ENCODE peak calls at places on chromosomes 1 and 21, in ten cellular contexts. C is adrenal gland; F is psoas muscle; O is AG08395; D is effector CD8-positive, alpha-beta T cell; N is activated CD8-positive, alpha-beta memory T cell treated with anti-CD3 and anti-CD28 coated beads for 4 hours; U is endothelial cell; E is NCI-H1092; A is stimulated activated effector memory CD8-positive, alpha-beta T cell treated with anti-CD3 and anti-CD28 coated beads, Interleukin-12 subunit alpha, Interleukin-12 subunit beta, amount 100 ng/mL, for 72 hours; M is activated T-cell treated with anti-CD3 and anti-CD28 coated beads for 1 hour. J is an unnamed sample.

GRCh38 chr1:6317101-6317760 is 56.3 kb upstream of the GPR153 start:
- DNase-seq in E (no peak), U (no peak), D (no peak), N (no peak), F (no peak), M (no peak), O (no peak), C (no peak), A (no peak), J (no peak)

GRCh38 chr1:5658340-5659316 is 333.6 kb downstream of the NPHP4 start:
- DNase-seq in F (no peak), E (no peak), O (no peak), N (no peak), U (no peak), C (no peak), A (no peak), D (no peak), M (no peak), J (no peak)

GRCh38 chr21:46559291-46559983 is 45.4 kb downstream of the S100B start:
- DNase-seq in O (no peak), M (peak; percentile 43), A (peak; percentile 77), F (no peak), C (peak; percentile 23), N (peak; percentile 35), U (peak; percentile 22), E (no peak), D (peak; percentile 48), J (no peak)

GRCh38 chr1:243505986-243506689 is 250.3 kb downstream of the SDCCAG8 start:
- DNase-seq in E (no peak), U (no peak), F (no peak), C (no peak), M (no peak), A (no peak), N (no peak), D (no peak), O (peak; percentile 25), J (no peak)

GRCh38 chr1:58905628-58906256 is 121.9 kb upstream of the JUN start:
- DNase-seq in C (no peak), N (no peak), O (no peak), M (no peak), A (peak; percentile 28), D (no peak), F (no peak), U (no peak), E (no peak), J (no peak)

GRCh38 chr1:66250483-66250882 is 283.5 kb upstream of the SGIP1 start:
- DNase-seq in F (no peak), C (no peak), N (no peak), E (no peak), O (no peak), M (no peak), A (no peak), U (no peak), D (no peak), J (no peak)

GRCh38 chr1:201946224-201946908 is at the start of gene LMOD1:
- DNase-seq in U (peak; percentile 72), A (no peak), C (peak; percentile 95), D (no peak), M (no peak), N (no peak), F (peak; percentile 85), O (peak; percentile 92), E (no peak), J (no peak)

GRCh38 chr21:33557447-33557846 is 14.6 kb downstream of the SON start:
- DNase-seq in A (no peak), O (no peak), C (no peak), D (no peak), M (no peak), E (no peak), N (no peak), U (no peak), F (no peak), J (no peak)

GRCh38 chr1:224399887-224400286 is 34.7 kb downstream of the WDR26 start:
- DNase-seq in A (no peak), O (no peak), U (no peak), C (no peak), D (no peak), N (no peak), E (no peak), F (no peak), M (no peak), J (no peak)

GRCh38 chr21:41367598-41368360 is 6.0 kb downstream of the MX2 start:
- DNase-seq in E (no peak), C (no peak), M (no peak), U (no peak), O (no peak), N (no peak), D (no peak), A (no peak), F (no peak), J (no peak)

GRCh38 chr1:51236548-51237312 is 657 bp downstream of the RNF11 start:
- DNase-seq in D (peak; percentile 22), M (peak; percentile 32), O (peak; percentile 11), U (peak; percentile 38), F (peak; percentile 38), A (peak; percentile 79), N (no peak), E (no peak), C (peak; percentile 62), J (no peak)

GRCh38 chr1:66282343-66282852 is 251.6 kb upstream of the SGIP1 start:
- DNase-seq in E (no peak), F (no peak), U (no peak), O (peak; percentile 39), C (no peak), D (no peak), A (peak; percentile 76), N (peak; percentile 56), M (peak; percentile 19), J (no peak)

GRCh38 chr21:15908187-15908586 is 178.4 kb downstream of the USP25 start:
- DNase-seq in U (no peak), O (no peak), D (no peak), F (no peak), A (no peak), N (no peak), C (no peak), E (no peak), M (no peak), J (no peak)

GRCh38 chr1:233945573-233945972 is 41.1 kb downstream of the SLC35F3 start:
- DNase-seq in A (no peak), C (no peak), U (no peak), N (no peak), F (no peak), D (no peak), O (no peak), M (no peak), E (no peak), J (no peak)

GRCh38 chr1:10528066-10529014 is 53.6 kb downstream of the PEX14 start:
- DNase-seq in C (peak; percentile 78), E (no peak), O (peak; percentile 93), M (no peak), U (no peak), N (no peak), D (no peak), F (peak; percentile 71), A (no peak), J (no peak)

GRCh38 chr1:160410412-160411005 is 10.1 kb downstream of the VANGL2 start:
- DNase-seq in U (no peak), E (peak; percentile 84), M (no peak), A (no peak), C (no peak), O (no peak), F (no peak), N (no peak), D (no peak), J (no peak)

GRCh38 chr1:51535006-51535592 is 16.0 kb upstream of the EPS15 start:
- DNase-seq in E (no peak), D (no peak), F (peak; percentile 25), O (peak; percentile 77), U (peak; percentile 46), C (peak; percentile 78), M (peak; percentile 12), N (no peak), A (no peak), J (no peak)

GRCh38 chr1:52634111-52634510 is 1.1 kb downstream of the SHISAL2A start:
- DNase-seq in M (no peak), D (no peak), O (no peak), F (no peak), E (no peak), U (no peak), A (peak; percentile 58), C (no peak), N (no peak), J (no peak)

GRCh38 chr21:27424601-27425000 is 457.7 kb upstream of the ADAMTS5 start:
- DNase-seq in O (no peak), U (no peak), N (no peak), D (no peak), E (no peak), A (no peak), M (no peak), F (no peak), C (no peak), J (no peak)